ENCODE peak calls at places on chromosomes 5 and 9, in seven cellular contexts. L, W, Z, B, F, A and H are unnamed samples.

GRCh38 chr9:128394404-128395168 is 23.4 kb downstream of the URM1 start:
- DNase-seq in Z (peak; percentile 37), W (no peak), F (no peak), B (no peak), L (peak; percentile 57), A (no peak), H (no peak)

GRCh38 chr9:91261417-91261816 is 100.3 kb downstream of the AUH start:
- DNase-seq in W (no peak), A (no peak), B (no peak), F (no peak), Z (no peak), L (no peak), H (no peak)

GRCh38 chr5:158484246-158484645 is 615.5 kb downstream of the EBF1 start:
- DNase-seq in Z (no peak), B (no peak), W (no peak), L (no peak), F (no peak), A (no peak), H (no peak)

GRCh38 chr9:83582026-83582425 is 40.9 kb upstream of the IDNK start:
- DNase-seq in B (no peak), W (no peak), A (no peak), L (no peak), F (no peak), Z (no peak), H (no peak)

GRCh38 chr9:84969736-84970135 is 300.2 kb downstream of the NTRK2 start:
- DNase-seq in A (no peak), B (no peak), W (no peak), L (no peak), Z (no peak), F (no peak), H (no peak)

GRCh38 chr5:172990776-172991175 is 7.2 kb downstream of the ATP6V0E1 start:
- DNase-seq in W (no peak), F (no peak), B (no peak), Z (no peak), A (no peak), L (no peak), H (no peak)

GRCh38 chr9:134158753-134159392 is 5.5 kb downstream of the RNU6ATAC start:
- DNase-seq in A (no peak), B (no peak), W (no peak), F (no peak), L (no peak), Z (no peak), H (no peak)

GRCh38 chr9:23659346-23660006 is 166.6 kb downstream of the ELAVL2 start:
- DNase-seq in Z (no peak), A (no peak), B (no peak), W (peak; percentile 54), F (no peak), L (no peak), H (no peak)

GRCh38 chr9:5536684-5537083 is 26.4 kb downstream of the PDCD1LG2 start:
- DNase-seq in A (no peak), B (no peak), Z (no peak), F (no peak), W (no peak), L (no peak), H (no peak)

GRCh38 chr9:79362100-79363081 is 209.4 kb upstream of the TLE4 start:
- DNase-seq in F (no peak), Z (no peak), L (no peak), W (peak; percentile 47), A (peak; percentile 43), B (no peak), H (peak; percentile 10)

GRCh38 chr5:31477516-31477915 is 54.4 kb downstream of the DROSHA start:
- DNase-seq in A (no peak), Z (no peak), W (no peak), L (no peak), F (no peak), B (no peak), H (no peak)

GRCh38 chr5:2666081-2666480 is 85.4 kb downstream of the IRX2 start:
- DNase-seq in A (no peak), B (no peak), W (peak; percentile 20), L (no peak), Z (no peak), F (no peak), H (no peak)

GRCh38 chr5:73119492-73120157 is 750 bp upstream of the TMEM171 start:
- DNase-seq in Z (no peak), L (no peak), B (no peak), W (peak; percentile 69), F (no peak), A (no peak), H (no peak)

GRCh38 chr9:120625222-120625621 is 45.3 kb upstream of the CDK5RAP2 start:
- DNase-seq in F (no peak), B (no peak), W (peak; percentile 32), A (no peak), L (no peak), Z (peak; percentile 84), H (no peak)

GRCh38 chr5:88957000-88957399 is 74.0 kb upstream of the MEF2C start:
- DNase-seq in W (no peak), L (no peak), F (no peak), B (no peak), A (no peak), Z (no peak), H (no peak)

GRCh38 chr5:2899311-2899710 is 147.8 kb upstream of the IRX2 start:
- DNase-seq in W (no peak), A (no peak), L (no peak), B (no peak), F (no peak), Z (no peak), H (no peak)